ENCODE peak calls at places on chromosomes 3 and 15, in five cellular contexts. V is GM12878, Y is K562, K is HepG2, U is H1. R is an unnamed sample.
A peak's percentile ranks its signal among the peaks of the same experiment; 100 is the strongest.

GRCh38 chr15:40289140-40289775 is 6.4 kb upstream of the ANKRD63 start:
- DNase-seq in K (no peak), V (no peak), Y (no peak), U (no peak), R (no peak)

GRCh38 chr3:196215493-196215892 is 841 bp upstream of the SLC51A start:
- DNase-seq in V (no peak), K (no peak), Y (no peak), U (no peak), R (no peak)

GRCh38 chr15:80160570-80161156 is 7.9 kb downstream of the FAH start:
- DNase-seq in V (peak; percentile 39), K (peak; percentile 87), U (no peak), Y (peak; percentile 91), R (no peak)

GRCh38 chr3:61768284-61769012 is 207.1 kb downstream of the PTPRG start:
- DNase-seq in K (no peak), Y (no peak), V (no peak), U (no peak), R (no peak)

GRCh38 chr3:161163297-161163696 is 57.8 kb upstream of the NMD3 start:
- DNase-seq in U (no peak), Y (peak; percentile 10), K (peak; percentile 39), V (no peak), R (no peak)

GRCh38 chr3:53754325-53754724 is 91.9 kb downstream of the CHDH start:
- DNase-seq in Y (no peak), V (no peak), U (no peak), K (no peak), R (no peak)

GRCh38 chr15:101617390-101617965 is 34.7 kb downstream of the TM2D3 start:
- DNase-seq in U (no peak), Y (no peak), K (no peak), V (no peak), R (no peak)

GRCh38 chr3:48178072-48178471 is 10.1 kb downstream of the CDC25A start:
- DNase-seq in K (no peak), Y (no peak), V (no peak), U (no peak), R (no peak)

GRCh38 chr3:162034368-162034767 is 537.8 kb downstream of the OTOL1 start:
- DNase-seq in V (no peak), K (no peak), U (no peak), Y (no peak), R (no peak)

GRCh38 chr15:71256934-71257333 is 141.7 kb downstream of the THSD4 start:
- DNase-seq in K (no peak), U (no peak), V (no peak), Y (peak; percentile 4), R (no peak)

GRCh38 chr15:91311986-91312385 is 211.9 kb downstream of the SV2B start:
- DNase-seq in U (no peak), K (no peak), V (no peak), Y (no peak), R (no peak)

GRCh38 chr3:130933801-130934345 is 40.0 kb downstream of the ATP2C1 start:
- DNase-seq in V (no peak), Y (no peak), K (no peak), U (no peak), R (no peak)

GRCh38 chr3:113231827-113232253 is 20.5 kb downstream of the BOC start:
- DNase-seq in V (no peak), Y (no peak), U (no peak), K (peak; percentile 58), R (no peak)

GRCh38 chr15:57565326-57565725 is 26.4 kb upstream of the MYZAP start:
- DNase-seq in K (no peak), U (peak; percentile 53), Y (no peak), V (no peak), R (peak; percentile 25)

GRCh38 chr3:42572278-42572677 is 9.5 kb downstream of the SEC22C start:
- DNase-seq in V (no peak), Y (peak; percentile 75), U (peak; percentile 74), K (peak; percentile 62), R (peak; percentile 73)

GRCh38 chr3:26145769-26146168 is 355.9 kb downstream of the OXSM start:
- DNase-seq in U (no peak), K (no peak), Y (no peak), V (no peak), R (no peak)

DNA sequence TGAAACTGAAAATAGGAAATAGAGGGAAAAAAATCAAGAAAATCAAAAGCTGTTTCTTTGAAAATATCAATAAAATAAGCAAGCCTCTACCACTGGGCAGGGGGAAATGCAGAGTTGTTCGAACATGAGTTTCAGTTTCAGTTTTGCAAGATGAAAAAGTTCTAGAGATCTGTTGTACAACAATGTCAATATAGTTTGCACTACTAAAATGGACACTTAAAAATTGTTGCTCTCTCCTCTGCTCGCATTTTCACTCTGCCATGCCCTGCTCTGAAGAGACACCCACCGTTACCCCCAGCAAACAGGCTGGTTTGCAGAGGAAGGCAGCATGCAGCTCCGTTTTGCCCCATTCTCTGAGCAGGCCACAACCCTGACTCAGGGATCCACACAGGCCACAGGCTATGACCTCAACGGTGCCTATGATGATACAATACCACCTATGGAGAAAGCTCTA is 64.5 kb downstream of the ZNF148 start:
- DNase-seq in V (peak; percentile 33), K (peak; percentile 5), Y (peak; percentile 59), U (no peak), R (no peak)
- TF ChIP-seq SP1 in V (no peak), K (no peak), Y (no peak), U (no peak), R (no peak)

GRCh38 chr3:150236683-150237082 is 171.4 kb upstream of the TSC22D2 start:
- DNase-seq in Y (no peak), U (no peak), V (no peak), K (no peak), R (no peak)
- TF ChIP-seq USF2 in Y (no peak), U (no peak), V (no peak), K (no peak), R (no peak)

GRCh38 chr3:88863196-88863595 is 244.2 kb upstream of the EPHA3 start:
- DNase-seq in V (no peak), K (no peak), Y (no peak), U (no peak), R (no peak)
- TF ChIP-seq MAX in V (no peak), K (no peak), Y (no peak), U (no peak), R (no peak)

DNA sequence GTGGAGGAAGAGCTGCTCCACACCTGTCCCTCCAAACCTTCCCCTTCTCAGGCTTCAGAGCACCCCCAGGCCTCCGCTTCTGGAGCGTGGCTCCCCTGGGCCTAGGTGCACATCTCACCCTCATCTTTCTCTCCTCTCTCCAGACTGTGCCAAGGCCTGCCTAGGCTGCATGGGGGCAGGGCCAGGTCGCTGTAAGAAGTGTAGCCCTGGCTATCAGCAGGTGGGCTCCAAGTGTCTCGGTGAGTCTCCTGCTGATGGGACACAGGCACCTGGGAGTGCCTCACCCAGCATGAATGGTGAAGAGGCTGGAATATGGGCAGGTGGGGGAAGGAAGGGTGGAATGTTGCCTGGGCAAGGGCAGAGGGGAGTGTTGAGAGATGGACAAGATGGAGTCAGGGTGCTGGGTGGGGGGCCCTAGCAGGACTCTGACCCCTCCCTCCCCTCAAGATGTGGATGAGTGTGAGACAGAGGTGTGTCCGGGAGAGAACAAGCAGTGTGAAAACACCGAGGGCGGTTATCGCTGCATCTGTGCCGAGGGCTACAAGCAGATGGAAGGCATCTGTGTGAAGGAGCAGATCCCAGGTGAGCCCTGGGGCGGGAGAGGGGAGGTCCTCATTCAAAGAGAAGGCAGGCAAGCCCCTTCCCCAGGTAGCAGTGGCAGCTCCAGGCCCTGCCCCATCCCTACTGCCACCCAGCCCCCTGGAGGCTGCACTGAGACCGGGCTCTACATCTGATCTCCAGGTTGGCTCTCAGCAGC is 9.1 kb downstream of the PRRT3 start:
- DNase-seq in K (no peak), V (no peak), U (no peak), Y (no peak), R (no peak)
- TF ChIP-seq SP1 in K (no peak), V (no peak), U (no peak), Y (no peak), R (no peak)

R was measured in WTC11.